ENCODE peak calls at places on chromosomes 11 and 22, in six cellular contexts. One of them, this sample, is unnamed. For H3K9me3, the result is how much of the 10 kb centered on the place peaks cover.

GRCh38 chr11:35407041-35407440 is 12.3 kb downstream of the SLC1A2 start:
- DNase-seq in A549: no peak
- DNase-seq in mammary epithelial cell: no peak
- DNase-seq in sigmoid colon: no peak
- DNase-seq in BE2C: no peak
- DNase-seq in IMR-90: no peak
- DNase-seq in this sample: no peak

GRCh38 chr22:20569059-20570058 is 61.9 kb downstream of the MED15 start:
- DNase-seq in A549: peak
- DNase-seq in mammary epithelial cell: peak
- DNase-seq in sigmoid colon: peak
- DNase-seq in BE2C: no peak
- DNase-seq in IMR-90: peak
- DNase-seq in this sample: peak

GRCh38 chr11:3164138-3164539 is 971 bp downstream of the OSBPL5 start:
- DNase-seq in A549: no peak
- DNase-seq in mammary epithelial cell: no peak
- DNase-seq in sigmoid colon: peak
- DNase-seq in BE2C: peak
- DNase-seq in IMR-90: no peak
- DNase-seq in this sample: no peak

GRCh38 chr11:72930011-72930410 is 115.8 kb downstream of the ATG16L2 start:
- DNase-seq in A549: no peak
- DNase-seq in mammary epithelial cell: no peak
- DNase-seq in sigmoid colon: no peak
- DNase-seq in BE2C: no peak
- DNase-seq in IMR-90: peak
- DNase-seq in this sample: no peak

GRCh38 chr11:47216141-47216798 is 1.5 kb downstream of the DDB2 start:
- DNase-seq in A549: peak
- DNase-seq in mammary epithelial cell: peak
- DNase-seq in sigmoid colon: no peak
- DNase-seq in BE2C: peak
- DNase-seq in IMR-90: peak
- DNase-seq in this sample: peak

GRCh38 chr11:86919557-86920210 is 35.5 kb downstream of the FZD4 start:
- DNase-seq in A549: peak
- DNase-seq in mammary epithelial cell: peak
- DNase-seq in sigmoid colon: no peak
- DNase-seq in BE2C: no peak
- DNase-seq in IMR-90: peak
- DNase-seq in this sample: no peak

GRCh38 chr11:35983965-35984364 is 40.1 kb downstream of the LDLRAD3 start:
- DNase-seq in A549: no peak
- DNase-seq in mammary epithelial cell: no peak
- DNase-seq in sigmoid colon: no peak
- DNase-seq in BE2C: no peak
- DNase-seq in IMR-90: no peak
- DNase-seq in this sample: no peak

GRCh38 chr11:34792143-34792542 is 124.0 kb downstream of the APIP start:
- DNase-seq in A549: no peak
- DNase-seq in mammary epithelial cell: no peak
- DNase-seq in sigmoid colon: no peak
- DNase-seq in BE2C: no peak
- DNase-seq in IMR-90: no peak
- DNase-seq in this sample: no peak

GRCh38 chr11:122305426-122305825 is 189.4 kb upstream of the BLID start:
- DNase-seq in A549: no peak
- DNase-seq in mammary epithelial cell: no peak
- DNase-seq in sigmoid colon: no peak
- DNase-seq in BE2C: no peak
- DNase-seq in IMR-90: no peak
- DNase-seq in this sample: no peak

GRCh38 chr22:20526628-20527355 is 19.4 kb downstream of the MED15 start:
- DNase-seq in A549: no peak
- DNase-seq in mammary epithelial cell: peak
- DNase-seq in sigmoid colon: no peak
- DNase-seq in BE2C: no peak
- DNase-seq in IMR-90: peak
- DNase-seq in this sample: peak

GRCh38 chr22:34841321-34841901 is 224.5 kb upstream of the ISX start:
- DNase-seq in A549: no peak
- DNase-seq in mammary epithelial cell: no peak
- DNase-seq in sigmoid colon: no peak
- DNase-seq in BE2C: no peak
- DNase-seq in IMR-90: no peak
- DNase-seq in this sample: no peak

DNA sequence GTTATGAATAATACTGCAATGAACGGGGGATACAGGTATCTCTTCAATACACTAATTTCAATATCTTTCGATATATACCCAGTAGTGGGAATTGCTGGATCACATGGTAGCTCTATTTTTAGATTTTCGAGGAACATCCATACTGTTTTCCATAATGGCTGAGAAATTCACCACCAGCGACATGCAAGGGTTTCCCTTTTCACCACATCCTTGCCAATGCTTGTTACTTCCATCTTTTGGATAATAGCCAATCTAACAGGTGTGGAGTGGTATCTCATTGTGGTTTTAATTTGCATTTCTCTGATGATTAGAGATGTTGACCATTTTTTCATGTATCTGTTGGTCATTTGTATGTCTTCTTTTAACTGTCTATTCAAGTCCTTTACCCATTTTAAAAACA is 5.9 kb downstream of the IL10RA start:
- DNase-seq in A549: no peak
- DNase-seq in mammary epithelial cell: no peak
- DNase-seq in sigmoid colon: no peak
- DNase-seq in BE2C: no peak
- DNase-seq in IMR-90: no peak
- DNase-seq in this sample: no peak
- H3K9me3 ChIP-seq in A549: under half
- H3K9me3 ChIP-seq in mammary epithelial cell: under half
- H3K9me3 ChIP-seq in sigmoid colon: under half
- H3K9me3 ChIP-seq in BE2C: under half
- H3K9me3 ChIP-seq in IMR-90: under half
- H3K9me3 ChIP-seq in this sample: under half

GRCh38 chr11:62540804-62541671 is 5.6 kb downstream of the AHNAK start:
- DNase-seq in A549: no peak
- DNase-seq in mammary epithelial cell: no peak
- DNase-seq in sigmoid colon: peak
- DNase-seq in BE2C: no peak
- DNase-seq in IMR-90: peak
- DNase-seq in this sample: peak

GRCh38 chr11:62536301-62536957 is 10.2 kb downstream of the AHNAK start:
- DNase-seq in A549: no peak
- DNase-seq in mammary epithelial cell: no peak
- DNase-seq in sigmoid colon: peak
- DNase-seq in BE2C: no peak
- DNase-seq in IMR-90: no peak
- DNase-seq in this sample: no peak

GRCh38 chr11:62539238-62539925 is 7.2 kb downstream of the AHNAK start:
- DNase-seq in A549: peak
- DNase-seq in mammary epithelial cell: peak
- DNase-seq in sigmoid colon: peak
- DNase-seq in BE2C: peak
- DNase-seq in IMR-90: peak
- DNase-seq in this sample: peak

GRCh38 chr11:62535802-62536201 is 10.8 kb downstream of the AHNAK start:
- DNase-seq in A549: no peak
- DNase-seq in mammary epithelial cell: no peak
- DNase-seq in sigmoid colon: no peak
- DNase-seq in BE2C: no peak
- DNase-seq in IMR-90: no peak
- DNase-seq in this sample: no peak

DNA sequence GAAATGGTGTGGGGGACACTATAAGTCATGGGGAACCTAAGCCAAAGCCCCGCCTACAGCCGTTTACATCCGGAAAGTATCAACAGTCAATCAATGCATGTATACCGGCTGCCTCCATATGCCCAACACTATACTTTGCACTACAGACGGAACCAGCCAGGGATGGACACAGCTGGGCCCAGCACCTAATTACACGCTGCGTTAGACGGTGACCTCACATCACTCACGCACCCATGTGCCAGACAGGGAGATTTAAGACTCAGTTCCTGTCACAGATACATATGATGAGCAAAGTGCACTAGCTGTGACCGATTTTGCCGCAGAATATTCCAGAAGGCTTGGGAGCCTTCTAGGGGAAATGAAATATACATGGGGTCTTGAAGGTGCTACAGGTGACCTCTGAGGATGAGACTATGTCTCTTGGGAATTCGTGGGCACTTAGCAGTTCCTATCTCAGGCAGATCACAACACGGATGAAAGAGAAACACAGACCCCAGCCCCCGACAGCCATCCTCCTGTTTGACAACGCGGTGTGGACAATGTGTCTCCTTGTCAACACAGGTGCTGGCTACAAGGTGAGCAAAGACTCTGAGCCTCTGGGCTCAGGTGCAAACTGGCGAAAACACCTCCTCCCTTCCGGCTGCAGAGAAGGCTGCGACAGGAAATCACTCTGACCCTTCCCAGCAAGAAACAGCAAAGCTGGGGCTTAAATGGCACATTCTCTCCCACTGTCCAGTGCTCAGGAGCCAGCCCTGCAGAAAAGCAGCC is 8.0 kb downstream of the AHNAK start:
- DNase-seq in A549: no peak
- DNase-seq in mammary epithelial cell: no peak
- DNase-seq in sigmoid colon: no peak
- DNase-seq in BE2C: no peak
- DNase-seq in IMR-90: no peak
- DNase-seq in this sample: no peak
- H3K4me3 ChIP-seq in A549: peak
- H3K4me3 ChIP-seq in mammary epithelial cell: peak
- H3K4me3 ChIP-seq in sigmoid colon: peak
- H3K4me3 ChIP-seq in BE2C: no peak
- H3K4me3 ChIP-seq in IMR-90: no peak
- H3K4me3 ChIP-seq in this sample: no peak

DNA sequence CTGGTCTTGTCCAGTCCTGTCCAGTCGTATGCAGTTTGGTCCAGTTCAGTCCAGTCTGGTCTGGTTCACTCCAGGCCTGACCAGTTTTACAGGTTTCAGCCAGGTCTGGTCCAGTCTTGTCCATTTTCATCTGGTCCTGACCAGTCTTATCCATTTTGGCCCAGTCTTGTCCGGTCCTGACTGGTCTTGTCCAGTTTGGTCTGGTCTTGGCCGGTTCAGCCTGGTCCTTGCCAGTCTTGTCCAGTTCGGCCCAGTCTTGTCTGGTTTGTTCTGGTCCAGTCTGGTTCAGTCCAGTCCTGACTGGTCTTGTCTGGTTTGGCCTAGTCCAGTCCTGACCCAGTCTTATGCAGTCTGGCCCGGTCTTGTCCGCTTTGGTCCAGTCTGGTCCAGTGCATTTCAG is 380.2 kb downstream of the OR4C45 start:
- DNase-seq in A549: no peak
- DNase-seq in mammary epithelial cell: no peak
- DNase-seq in sigmoid colon: no peak
- DNase-seq in BE2C: no peak
- DNase-seq in IMR-90: no peak
- DNase-seq in this sample: no peak
- H3K9me3 ChIP-seq in A549: under half
- H3K9me3 ChIP-seq in mammary epithelial cell: under half
- H3K9me3 ChIP-seq in sigmoid colon: under half
- H3K9me3 ChIP-seq in BE2C: under half
- H3K9me3 ChIP-seq in IMR-90: under half
- H3K9me3 ChIP-seq in this sample: under half

GRCh38 chr11:117199061-117199915 is at the start of gene TAGLN:
- DNase-seq in A549: no peak
- DNase-seq in mammary epithelial cell: peak
- DNase-seq in sigmoid colon: peak
- DNase-seq in BE2C: no peak
- DNase-seq in IMR-90: peak
- DNase-seq in this sample: no peak
- H3K4me3 ChIP-seq in A549: peak
- H3K4me3 ChIP-seq in mammary epithelial cell: peak
- H3K4me3 ChIP-seq in sigmoid colon: peak
- H3K4me3 ChIP-seq in BE2C: no peak
- H3K4me3 ChIP-seq in IMR-90: peak
- H3K4me3 ChIP-seq in this sample: no peak

DNA sequence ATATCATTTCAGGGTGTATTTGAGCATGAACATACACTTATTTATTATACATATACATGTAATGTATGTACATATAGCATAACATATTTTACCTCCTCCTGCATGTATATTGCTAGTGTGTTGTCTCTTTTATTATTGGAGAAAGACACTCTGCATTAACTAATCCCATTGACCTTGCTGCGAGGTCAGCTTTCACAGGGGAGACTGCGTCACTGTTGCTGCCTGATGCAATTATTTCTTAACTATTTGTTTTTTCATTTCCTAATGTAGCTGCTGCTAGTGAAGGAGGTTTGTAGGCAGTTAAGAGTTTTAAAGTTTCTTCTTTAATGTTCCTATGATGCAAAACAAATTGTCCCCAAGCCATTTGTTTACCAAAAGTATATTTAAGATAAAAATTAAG is 185.4 kb upstream of the CNTN5 start:
- DNase-seq in A549: no peak
- DNase-seq in mammary epithelial cell: no peak
- DNase-seq in sigmoid colon: no peak
- DNase-seq in BE2C: peak
- DNase-seq in IMR-90: no peak
- DNase-seq in this sample: no peak
- H3K9me3 ChIP-seq in A549: under half
- H3K9me3 ChIP-seq in mammary epithelial cell: under half
- H3K9me3 ChIP-seq in sigmoid colon: under half
- H3K9me3 ChIP-seq in BE2C: under half
- H3K9me3 ChIP-seq in IMR-90: under half
- H3K9me3 ChIP-seq in this sample: under half

DNA sequence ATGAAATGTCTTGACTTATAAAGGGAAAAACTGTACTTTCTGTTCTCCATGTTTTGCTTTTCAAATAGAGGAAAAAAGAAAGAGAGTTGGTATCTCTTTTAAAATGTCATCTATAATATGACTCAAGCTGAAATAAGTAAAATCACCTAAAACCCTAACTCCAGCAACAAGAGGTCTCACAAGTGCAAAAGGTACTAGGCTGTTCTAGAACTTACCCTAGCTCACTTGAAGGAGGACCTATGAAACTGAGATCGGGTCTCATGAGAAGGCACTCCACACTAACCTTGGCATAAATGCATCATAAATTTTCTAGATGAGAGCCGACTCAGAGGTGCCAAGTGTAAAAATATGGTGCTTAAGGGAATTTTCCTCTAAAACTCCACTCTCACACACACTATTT is 63.8 kb downstream of the PHF21A start:
- DNase-seq in A549: no peak
- DNase-seq in mammary epithelial cell: no peak
- DNase-seq in sigmoid colon: no peak
- DNase-seq in BE2C: no peak
- DNase-seq in IMR-90: no peak
- DNase-seq in this sample: no peak
- H3K4me3 ChIP-seq in A549: no peak
- H3K4me3 ChIP-seq in mammary epithelial cell: no peak
- H3K4me3 ChIP-seq in sigmoid colon: no peak
- H3K4me3 ChIP-seq in BE2C: no peak
- H3K4me3 ChIP-seq in IMR-90: no peak
- H3K4me3 ChIP-seq in this sample: no peak

GRCh38 chr22:48616656-48617055 is 1211.0 kb downstream of the BRD1 start:
- DNase-seq in A549: no peak
- DNase-seq in mammary epithelial cell: no peak
- DNase-seq in sigmoid colon: no peak
- DNase-seq in BE2C: no peak
- DNase-seq in IMR-90: no peak
- DNase-seq in this sample: no peak
- H3K9me3 ChIP-seq in A549: under half
- H3K9me3 ChIP-seq in mammary epithelial cell: under half
- H3K9me3 ChIP-seq in sigmoid colon: under half
- H3K9me3 ChIP-seq in BE2C: under half
- H3K9me3 ChIP-seq in IMR-90: under half
- H3K9me3 ChIP-seq in this sample: under half

This sample was measured in MG63.